ENCODE peak calls at places on chromosomes 7 and 10, in nine cellular contexts. S, R, O, Z, I, Y, K, N and A are unnamed samples.

GRCh38 chr10:63628526-63629362 is 107.5 kb downstream of the REEP3 start:
- DNase-seq in S (peak; percentile 82), R (no peak), O (peak; percentile 29), Z (peak; percentile 28), I (peak; percentile 54), Y (peak; percentile 65), K (no peak), N (peak; percentile 69), A (no peak)

GRCh38 chr10:48767752-48768450 is 83.2 kb downstream of the WDFY4 start:
- DNase-seq in S (no peak), R (no peak), O (no peak), Z (no peak), I (no peak), Y (no peak), K (no peak), N (peak; percentile 32), A (no peak)

GRCh38 chr7:129427646-129428045 is 6.6 kb upstream of the STRIP2 start:
- DNase-seq in S (no peak), R (no peak), O (no peak), Z (no peak), I (no peak), Y (no peak), K (no peak), N (no peak), A (no peak)

GRCh38 chr7:132367007-132367406 is 209.3 kb downstream of the PLXNA4 start:
- DNase-seq in S (no peak), R (no peak), O (no peak), Z (no peak), I (no peak), Y (no peak), K (no peak), N (no peak), A (no peak)

GRCh38 chr7:44100458-44101303 is 3.5 kb upstream of the AEBP1 start:
- DNase-seq in S (no peak), R (peak; percentile 67), O (peak; percentile 84), Z (no peak), I (peak; percentile 76), Y (no peak), K (no peak), N (no peak), A (no peak)

GRCh38 chr7:97732567-97733275 is 835 bp downstream of the TAC1 start:
- DNase-seq in S (no peak), R (no peak), O (no peak), Z (peak; percentile 2), I (no peak), Y (no peak), K (no peak), N (peak; percentile 69), A (no peak)

GRCh38 chr7:137328389-137329120 is 15.0 kb downstream of the PTN start:
- DNase-seq in S (no peak), R (no peak), O (peak; percentile 87), Z (no peak), I (peak; percentile 7), Y (no peak), K (no peak), N (no peak), A (no peak)

GRCh38 chr7:47361746-47362215 is 220.1 kb downstream of the TNS3 start:
- DNase-seq in S (no peak), R (peak; percentile 56), O (peak; percentile 93), Z (no peak), I (peak; percentile 84), Y (no peak), K (no peak), N (no peak), A (no peak)

GRCh38 chr10:75640803-75641202 is 209.4 kb downstream of the LRMDA start:
- DNase-seq in S (no peak), R (no peak), O (no peak), Z (no peak), I (no peak), Y (no peak), K (no peak), N (no peak), A (no peak)

GRCh38 chr10:29253096-29254029 is 35.5 kb upstream of the LYZL1 start:
- DNase-seq in S (no peak), R (no peak), O (no peak), Z (no peak), I (peak; percentile 59), Y (no peak), K (no peak), N (no peak), A (no peak)

GRCh38 chr7:12212051-12212485 is 974 bp downstream of the TMEM106B start:
- DNase-seq in S (no peak), R (no peak), O (peak; percentile 6), Z (no peak), I (peak; percentile 25), Y (no peak), K (no peak), N (no peak), A (no peak)

GRCh38 chr7:111173990-111174389 is 83.1 kb downstream of the LRRN3 start:
- DNase-seq in S (no peak), R (no peak), O (no peak), Z (no peak), I (no peak), Y (no peak), K (no peak), N (no peak), A (no peak)

GRCh38 chr7:85464042-85464651 is 277.3 kb upstream of the SEMA3D start:
- DNase-seq in S (no peak), R (no peak), O (no peak), Z (no peak), I (no peak), Y (no peak), K (no peak), N (no peak), A (no peak)
- TF ChIP-seq CTCF in S (no peak), R (no peak), O (no peak), Z (peak; percentile 47), I (peak; percentile 27), Y (no peak), K (peak; percentile 26), N (peak; percentile 56), A (no peak)

GRCh38 chr10:3045471-3046209 is 21.7 kb upstream of the PFKP start:
- DNase-seq in S (no peak), R (peak; percentile 35), O (peak; percentile 89), Z (peak; percentile 57), I (peak; percentile 76), Y (peak; percentile 78), K (peak; percentile 70), N (peak; percentile 87), A (no peak)
- TF ChIP-seq CTCF in S (no peak), R (peak; percentile 62), O (peak; percentile 4), Z (peak; percentile 45), I (peak; percentile 45), Y (no peak), K (no peak), N (peak; percentile 61), A (no peak)

GRCh38 chr10:71982269-71983178 is 18.3 kb downstream of the CHST3 start:
- DNase-seq in S (no peak), R (no peak), O (no peak), Z (no peak), I (no peak), Y (no peak), K (no peak), N (no peak), A (no peak)
- TF ChIP-seq CTCF in S (no peak), R (no peak), O (no peak), Z (no peak), I (no peak), Y (no peak), K (no peak), N (peak; percentile 58), A (no peak)

DNA sequence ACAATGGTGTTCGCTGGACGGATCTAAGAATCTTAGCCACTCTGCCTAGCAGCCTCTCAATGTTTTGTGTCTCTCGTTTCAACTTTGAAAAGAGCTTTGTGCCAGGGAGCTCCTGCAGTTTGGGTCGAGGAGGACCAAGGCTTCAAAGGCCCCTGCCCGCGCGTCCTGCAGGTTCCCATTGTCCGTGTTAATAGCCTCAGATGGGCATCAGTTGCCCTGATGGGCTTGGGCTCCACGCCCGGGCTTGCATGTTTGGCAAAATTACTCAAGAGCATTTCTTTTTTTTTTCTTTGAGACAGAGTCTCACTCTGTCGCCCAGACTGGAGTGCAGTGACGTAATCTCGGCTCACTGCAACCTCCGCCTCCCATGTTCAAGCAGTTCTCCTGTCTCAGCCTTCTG is 636.5 kb downstream of the SDK1 start:
- DNase-seq in S (no peak), R (no peak), O (no peak), Z (no peak), I (no peak), Y (no peak), K (no peak), N (no peak), A (no peak)
- TF ChIP-seq CTCF in S (no peak), R (no peak), O (no peak), Z (no peak), I (no peak), Y (no peak), K (no peak), N (no peak), A (no peak)

GRCh38 chr7:92982928-92983327 is 134.9 kb downstream of the SAMD9 start:
- DNase-seq in S (no peak), R (no peak), O (no peak), Z (no peak), I (no peak), Y (no peak), K (no peak), N (no peak), A (no peak)
- TF ChIP-seq CTCF in S (no peak), R (no peak), O (no peak), Z (no peak), I (no peak), Y (no peak), K (no peak), N (no peak), A (no peak)

DNA sequence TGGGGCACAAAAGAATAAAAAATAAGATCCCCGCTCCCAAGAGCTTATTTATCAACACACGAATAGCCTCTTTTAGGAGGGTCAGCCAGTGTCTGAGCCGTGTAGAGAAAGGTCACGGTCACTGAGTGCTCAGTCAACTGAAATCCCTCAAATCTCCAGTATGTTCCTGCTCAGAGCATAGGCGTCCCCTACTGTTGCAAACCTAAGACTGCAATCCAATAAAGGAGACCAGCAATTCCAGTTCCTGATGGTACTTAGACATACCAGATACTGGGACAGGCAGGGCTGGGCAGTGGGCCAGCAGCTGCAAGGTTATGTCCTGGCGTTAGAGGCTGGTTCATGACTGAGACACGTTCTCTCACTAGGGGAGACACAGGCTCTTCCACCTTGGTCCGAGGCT is 93.6 kb downstream of the CACNB2 start:
- DNase-seq in S (no peak), R (no peak), O (no peak), Z (no peak), I (no peak), Y (no peak), K (no peak), N (peak; percentile 74), A (no peak)
- TF ChIP-seq CTCF in S (no peak), R (no peak), O (no peak), Z (peak; percentile 45), I (peak; percentile 22), Y (no peak), K (no peak), N (peak; percentile 80), A (no peak)

GRCh38 chr7:65216469-65216868 is 157.2 kb upstream of the ZNF92 start:
- DNase-seq in S (no peak), R (no peak), O (peak; percentile 6), Z (peak; percentile 32), I (peak; percentile 23), Y (peak; percentile 64), K (no peak), N (peak; percentile 90), A (peak; percentile 38)
- TF ChIP-seq CTCF in S (peak; percentile 17), R (peak; percentile 67), O (peak; percentile 52), Z (peak; percentile 87), I (peak; percentile 54), Y (peak; percentile 60), K (peak; percentile 71), N (peak; percentile 90), A (peak; percentile 75)